ENCODE peak calls at places on chromosomes 16 and 17, in eight cellular contexts. E, L, B, A, O, X, V and G are unnamed samples. For H3K27me3, the result is how much of the 10 kb centered on the place peaks cover.

GRCh38 chr17:71727292-71727691 is 393.5 kb upstream of the SOX9 start:
- DNase-seq in L (no peak), B (no peak), X (no peak), O (no peak), E (no peak), A (no peak), V (no peak), G (no peak)

GRCh38 chr17:36837616-36838272 is 99.5 kb upstream of the LHX1 start:
- DNase-seq in X (peak), O (no peak), L (no peak), A (no peak), E (no peak), B (peak), V (no peak), G (no peak)

GRCh38 chr17:4518901-4519300 is 20.2 kb downstream of the SPNS2 start:
- DNase-seq in O (no peak), E (no peak), B (no peak), L (no peak), A (no peak), V (no peak), X (no peak), G (no peak)

GRCh38 chr17:32136856-32137255 is 5.4 kb upstream of the RHOT1 start:
- DNase-seq in X (no peak), L (no peak), E (no peak), O (no peak), B (no peak), A (no peak), V (no peak), G (no peak)

GRCh38 chr17:50261051-50261915 is 13.0 kb upstream of the TMEM92 start:
- DNase-seq in A (no peak), L (no peak), V (peak), E (no peak), B (no peak), X (no peak), O (no peak), G (no peak)

GRCh38 chr16:54286330-54287017 is at the start of gene IRX3:
- DNase-seq in X (peak), O (peak), L (peak), A (peak), V (peak), B (peak), E (peak), G (no peak)

GRCh38 chr17:3027786-3028532 is 35.4 kb downstream of the OR1D5 start:
- DNase-seq in L (no peak), E (no peak), B (no peak), V (no peak), O (no peak), A (no peak), X (no peak), G (no peak)

GRCh38 chr17:33725675-33726271 is 432.7 kb upstream of the ASIC2 start:
- DNase-seq in O (peak), L (peak), E (peak), X (peak), B (peak), A (no peak), V (peak), G (peak)

GRCh38 chr17:31487648-31488263 is 96.3 kb downstream of the RAB11FIP4 start:
- DNase-seq in O (peak), V (peak), B (peak), A (peak), L (peak), E (peak), X (peak), G (peak)

GRCh38 chr16:55169780-55170179 is 154.2 kb upstream of the IRX6 start:
- DNase-seq in B (no peak), O (no peak), A (no peak), E (no peak), V (no peak), L (no peak), X (no peak), G (no peak)

DNA sequence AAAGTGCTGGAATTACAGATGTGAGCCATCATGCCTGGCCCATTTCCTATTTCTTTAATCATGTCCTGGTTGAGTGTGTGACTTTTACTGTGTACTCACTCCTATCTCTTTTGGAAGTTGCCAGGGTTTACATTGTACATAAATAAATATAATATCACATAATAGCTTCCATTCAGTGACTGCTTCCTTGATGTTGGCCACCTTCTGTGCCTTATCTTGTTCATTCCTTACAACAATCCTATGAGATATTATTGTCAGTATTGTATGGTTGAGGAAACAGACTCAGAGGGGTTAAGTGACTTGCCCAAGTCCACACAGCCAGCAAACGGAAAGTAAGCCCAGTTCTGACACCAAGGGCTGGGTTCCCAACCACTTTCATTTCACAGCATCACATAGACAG is 16.9 kb downstream of the TMC5 start:
- DNase-seq in X (no peak), O (no peak), V (no peak), B (no peak), L (no peak), E (no peak), A (no peak), G (no peak)
- TF ChIP-seq EZH2phosphoT487 in X (no peak), O (no peak), V (no peak), B (no peak), L (no peak), E (no peak), A (no peak), G (no peak)

DNA sequence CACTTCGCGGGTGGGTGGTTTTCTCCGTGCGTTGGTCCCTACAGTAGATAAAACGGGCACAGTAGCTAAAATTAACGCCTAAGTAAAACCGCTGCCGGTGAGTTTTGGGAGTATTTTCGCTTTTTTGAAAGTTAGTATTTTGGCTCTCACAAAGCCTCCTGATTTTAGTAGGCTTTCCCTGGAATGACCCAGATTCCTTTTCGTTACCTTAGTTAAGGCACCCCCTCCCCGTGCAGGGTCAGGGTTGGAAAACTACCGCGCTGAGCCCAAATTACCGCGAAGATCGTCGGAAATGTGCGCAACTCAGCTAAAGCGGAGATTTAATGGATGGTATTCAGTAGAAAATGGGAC is 28.3 kb upstream of the ST6GALNAC1 start:
- DNase-seq in L (no peak), E (no peak), V (no peak), A (no peak), O (no peak), B (no peak), X (no peak), G (no peak)
- H3K27me3 ChIP-seq in L (under half), E (under half), V (under half), A (under half), O (under half), B (under half), X (under half), G (under half)

DNA sequence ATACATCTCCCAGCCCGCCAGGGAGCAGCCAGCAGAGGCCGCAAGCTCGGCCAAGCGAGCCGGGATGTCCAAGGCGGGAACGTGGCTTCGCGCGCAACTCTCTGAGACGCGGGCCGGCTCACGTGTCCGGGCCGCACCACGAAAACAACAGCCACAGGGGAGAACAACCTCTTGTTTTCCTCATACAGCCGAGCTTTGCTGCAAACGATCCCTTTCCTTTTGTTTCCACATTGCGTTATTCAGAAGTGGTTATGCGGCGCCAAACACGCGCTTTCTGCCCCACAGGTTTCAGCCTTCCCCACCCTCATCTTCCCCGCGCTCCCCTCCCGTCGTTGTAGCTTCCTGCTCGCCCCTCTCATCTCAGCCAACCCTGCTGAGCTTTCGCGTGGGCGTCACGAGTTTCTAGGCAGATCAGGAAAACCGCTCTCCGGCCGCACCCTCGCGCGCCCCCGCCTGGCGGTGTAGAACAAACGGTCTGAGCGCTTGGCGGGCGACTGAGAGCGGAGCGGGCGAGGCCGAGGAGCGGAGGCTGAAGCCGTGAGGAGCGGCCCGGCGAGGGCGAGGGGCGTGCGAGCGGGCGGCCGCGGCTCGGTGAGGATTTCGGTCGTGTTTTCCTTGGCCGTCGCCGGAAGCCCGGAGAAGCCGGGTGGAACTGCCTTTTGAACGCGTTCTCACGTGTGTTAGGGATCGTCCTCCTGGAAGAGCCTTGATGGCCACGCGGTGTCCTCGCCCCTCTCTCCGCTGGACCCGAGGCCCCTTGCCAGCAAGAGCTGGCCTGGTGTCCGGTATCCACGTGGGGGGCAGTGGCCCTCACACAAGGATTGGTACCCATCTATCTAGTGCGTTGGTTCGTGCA is 6.6 kb upstream of the SMARCD2 start:
- DNase-seq in B (peak), X (peak), V (peak), L (peak), A (peak), O (peak), E (peak), G (peak)
- TF ChIP-seq EZH2phosphoT487 in B (no peak), X (no peak), V (no peak), L (no peak), A (no peak), O (no peak), E (no peak), G (no peak)

GRCh38 chr16:1214693-1215092 is 10.4 kb downstream of the TPSG1 start:
- DNase-seq in L (no peak), A (no peak), V (no peak), X (no peak), B (no peak), E (no peak), O (no peak), G (no peak)

GRCh38 chr16:1212616-1213194 is 12.4 kb downstream of the TPSG1 start:
- DNase-seq in X (no peak), E (no peak), L (no peak), A (no peak), V (no peak), O (no peak), B (no peak), G (no peak)

GRCh38 chr16:1211451-1212268 is 13.4 kb downstream of the TPSG1 start:
- DNase-seq in E (no peak), A (no peak), L (no peak), B (no peak), O (no peak), V (no peak), X (no peak), G (no peak)

GRCh38 chr16:1213796-1214372 is 11.2 kb downstream of the TPSG1 start:
- DNase-seq in A (no peak), E (no peak), B (no peak), L (no peak), O (no peak), V (no peak), X (no peak), G (no peak)

GRCh38 chr16:1213231-1213630 is 11.8 kb downstream of the TPSG1 start:
- DNase-seq in L (no peak), V (no peak), O (no peak), E (no peak), B (no peak), A (no peak), X (no peak), G (no peak)
- H3K27me3 ChIP-seq in L (under half), V (half or more), O (under half), E (under half), B (under half), A (under half), X (under half), G (half or more)

DNA sequence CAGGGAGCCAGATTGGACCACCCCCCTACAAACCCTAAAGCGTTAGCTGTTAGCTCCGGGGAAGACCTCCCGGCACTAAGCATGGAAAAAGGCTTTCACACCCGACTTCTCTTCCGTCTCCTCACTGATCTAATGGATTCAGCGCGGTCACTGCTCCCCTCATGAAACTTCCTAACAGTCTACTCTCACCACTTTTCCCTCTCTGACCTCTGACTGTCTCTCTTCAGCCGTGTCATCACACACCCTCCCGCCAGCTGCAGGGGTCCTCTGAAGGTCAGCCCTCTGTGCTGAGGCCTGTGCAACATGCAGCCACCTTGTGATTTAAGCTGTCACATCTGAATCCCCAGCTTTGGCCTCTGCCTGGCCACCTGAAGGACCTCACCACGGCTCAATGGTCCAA is 15.7 kb downstream of the LYRM1 start:
- DNase-seq in B (no peak), V (no peak), A (no peak), O (no peak), E (no peak), L (no peak), X (no peak), G (no peak)
- TF ChIP-seq EZH2phosphoT487 in B (no peak), V (no peak), A (no peak), O (no peak), E (no peak), L (no peak), X (no peak), G (no peak)

GRCh38 chr16:80355335-80355734 is 185.5 kb upstream of the DYNLRB2 start:
- DNase-seq in B (no peak), X (no peak), O (no peak), A (no peak), V (no peak), L (no peak), E (no peak), G (no peak)
- H3K27me3 ChIP-seq in B (under half), X (under half), O (under half), A (under half), V (under half), L (under half), E (under half), G (under half)